ENCODE peak calls at places on chromosomes 7 and 10, in seven cellular contexts. Z is neural progenitor cell, L is ascending aorta, M is brain microvascular endothelial cell, P is Panc1, Q is sigmoid colon, E is nephron progenitor cell. T is an unnamed sample.

GRCh38 chr7:1065263-1066260 is 21.2 kb downstream of the GPR146 start:
- DNase-seq in Z (peak), L (peak), M (peak), P (no peak), Q (peak), E (peak), T (peak)

GRCh38 chr7:141558544-141559183 is 7.5 kb downstream of the AGK start:
- DNase-seq in Z (no peak), L (no peak), M (peak), P (no peak), Q (no peak), E (no peak), T (peak)

GRCh38 chr7:19442016-19442785 is 266.6 kb downstream of the POLR1F start:
- DNase-seq in Z (peak), L (no peak), M (peak), P (peak), Q (no peak), E (peak), T (peak)

GRCh38 chr7:90210925-90211324 is 615 bp upstream of the STEAP2 start:
- DNase-seq in Z (no peak), L (no peak), M (no peak), P (no peak), Q (no peak), E (peak), T (no peak)

GRCh38 chr10:28778524-28778923 is 101.2 kb downstream of the BAMBI start:
- DNase-seq in Z (no peak), L (no peak), M (peak), P (no peak), Q (no peak), E (no peak), T (no peak)

GRCh38 chr10:125160856-125161569 is 650 bp upstream of the CTBP2 start:
- DNase-seq in Z (peak), L (peak), M (peak), P (no peak), Q (peak), E (peak), T (peak)

GRCh38 chr7:132117181-132117580 is 459.1 kb downstream of the PLXNA4 start:
- DNase-seq in Z (no peak), L (no peak), M (peak), P (no peak), Q (no peak), E (no peak), T (peak)

GRCh38 chr10:70328987-70329386 is 45.2 kb upstream of the NPFFR1 start:
- DNase-seq in Z (no peak), L (no peak), M (no peak), P (no peak), Q (no peak), E (no peak), T (no peak)

GRCh38 chr7:103048833-103049232 is 25.8 kb downstream of the FBXL13 start:
- DNase-seq in Z (peak), L (no peak), M (no peak), P (no peak), Q (no peak), E (no peak), T (no peak)

GRCh38 chr7:130877236-130877635 is 143.2 kb upstream of the KLF14 start:
- DNase-seq in Z (no peak), L (no peak), M (no peak), P (no peak), Q (no peak), E (no peak), T (no peak)

GRCh38 chr7:112982441-112983063 is 104.1 kb downstream of the GPR85 start:
- DNase-seq in Z (no peak), L (no peak), M (no peak), P (no peak), Q (no peak), E (no peak), T (no peak)

GRCh38 chr7:52831321-52831720 is 204.1 kb upstream of the POM121L12 start:
- DNase-seq in Z (no peak), L (no peak), M (no peak), P (no peak), Q (no peak), E (no peak), T (no peak)

GRCh38 chr10:106515206-106515790 is 649.2 kb downstream of the SORCS1 start:
- DNase-seq in Z (peak), L (no peak), M (no peak), P (no peak), Q (no peak), E (no peak), T (no peak)

GRCh38 chr10:110774069-110775021 is 97.4 kb upstream of the PDCD4 start:
- DNase-seq in Z (no peak), L (no peak), M (peak), P (peak), Q (no peak), E (no peak), T (peak)

GRCh38 chr7:22230238-22230637 is 126.7 kb downstream of the RAPGEF5 start:
- DNase-seq in Z (no peak), L (no peak), M (no peak), P (no peak), Q (no peak), E (no peak), T (no peak)

GRCh38 chr10:10209152-10209551 is 808.5 kb upstream of the CELF2 start:
- DNase-seq in Z (no peak), L (no peak), M (peak), P (no peak), Q (peak), E (no peak), T (no peak)

GRCh38 chr7:159004411-159004810 is 140.3 kb downstream of the VIPR2 start:
- DNase-seq in Z (no peak), L (no peak), M (no peak), P (no peak), Q (no peak), E (no peak), T (no peak)

DNA sequence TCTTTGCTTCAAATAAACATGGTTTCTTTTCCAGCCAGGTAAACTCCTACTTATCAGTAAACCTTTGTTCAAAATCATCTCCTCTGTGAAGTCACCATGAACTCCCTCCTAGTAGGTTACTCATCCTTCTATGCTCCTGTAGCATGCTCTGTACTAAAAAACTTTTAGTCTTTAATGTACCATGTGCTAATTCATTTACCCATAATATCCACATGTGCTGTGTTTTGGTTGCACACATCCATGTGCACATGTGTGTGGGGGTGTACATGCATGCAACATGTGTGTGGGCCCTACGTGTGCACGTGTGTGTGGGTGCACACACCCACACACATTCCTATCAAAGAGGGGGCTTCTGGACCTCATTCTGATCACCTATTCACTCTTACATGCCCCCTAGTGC is 259.9 kb upstream of the SP4 start:
- DNase-seq in Z (no peak), L (no peak), M (no peak), P (no peak), Q (no peak), E (no peak), T (no peak)
- TF ChIP-seq CTCF in Z (no peak), L (no peak), M (no peak), P (no peak), Q (no peak), E (no peak), T (no peak)

GRCh38 chr7:37642028-37642540 is 41.5 kb upstream of the GPR141 start:
- DNase-seq in Z (peak), L (no peak), M (no peak), P (no peak), Q (no peak), E (peak), T (no peak)

GRCh38 chr7:37645276-37646040 is 38.1 kb upstream of the GPR141 start:
- DNase-seq in Z (no peak), L (no peak), M (no peak), P (no peak), Q (no peak), E (no peak), T (no peak)

GRCh38 chr7:37643876-37644275 is 39.7 kb upstream of the GPR141 start:
- DNase-seq in Z (peak), L (no peak), M (no peak), P (no peak), Q (no peak), E (peak), T (no peak)
- TF ChIP-seq CTCF in Z (peak), L (no peak), M (no peak), P (no peak), Q (no peak), E (no peak), T (no peak)

DNA sequence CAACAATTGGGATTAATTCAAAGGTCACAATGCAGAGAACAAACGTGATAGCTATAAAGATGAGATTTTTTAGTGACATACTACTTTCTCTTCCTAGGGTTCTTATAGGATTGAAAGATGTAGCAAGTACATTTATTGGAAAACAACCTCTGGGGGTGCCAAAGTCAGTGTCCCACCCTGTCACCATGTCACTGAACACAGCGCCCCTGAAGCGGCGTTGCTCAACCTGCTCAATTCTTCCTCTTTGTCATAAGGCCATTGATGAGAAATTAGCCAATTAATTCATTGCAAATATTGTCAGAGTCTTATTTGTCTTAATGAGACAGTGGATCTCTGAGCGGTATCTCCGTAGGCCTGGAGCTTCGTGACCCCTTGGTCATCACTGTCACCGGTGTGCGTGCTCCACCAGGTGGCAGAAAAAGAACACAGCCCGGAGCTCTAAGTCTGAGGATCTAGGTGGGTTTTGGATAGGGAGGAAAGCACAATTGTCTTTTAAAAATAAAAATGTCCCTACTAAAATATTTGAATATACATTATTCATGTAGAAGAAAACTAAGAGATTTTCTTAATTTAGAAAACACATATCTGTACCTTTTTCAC is 362.6 kb downstream of the PAXIP1 start:
- DNase-seq in Z (peak), L (no peak), M (no peak), P (no peak), Q (no peak), E (peak), T (no peak)
- TF ChIP-seq CTCF in Z (peak), L (no peak), M (no peak), P (peak), Q (no peak), E (peak), T (no peak)

DNA sequence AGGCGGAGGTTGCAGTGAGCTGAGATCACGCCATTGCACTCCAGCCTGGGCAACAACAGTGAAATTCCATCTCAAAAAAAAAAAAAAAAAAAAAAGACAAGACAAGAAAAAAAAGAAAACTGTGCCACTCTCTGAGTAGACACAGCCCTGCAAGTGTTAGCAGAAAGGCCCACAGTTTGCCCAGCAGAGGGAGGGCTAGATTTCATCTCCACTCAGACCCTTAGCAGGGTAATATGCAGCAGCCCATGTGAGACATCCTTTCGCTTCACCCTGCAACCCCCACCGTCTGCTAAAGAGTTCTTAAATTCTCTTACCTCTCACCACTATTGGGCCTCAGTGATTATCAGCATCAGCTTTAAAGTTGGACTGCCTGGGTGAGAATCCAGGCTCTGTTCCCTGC is 38.2 kb downstream of the CTNNA3 start:
- DNase-seq in Z (peak), L (no peak), M (no peak), P (no peak), Q (no peak), E (no peak), T (no peak)
- TF ChIP-seq CTCF in Z (peak), L (no peak), M (no peak), P (no peak), Q (no peak), E (no peak), T (no peak)

DNA sequence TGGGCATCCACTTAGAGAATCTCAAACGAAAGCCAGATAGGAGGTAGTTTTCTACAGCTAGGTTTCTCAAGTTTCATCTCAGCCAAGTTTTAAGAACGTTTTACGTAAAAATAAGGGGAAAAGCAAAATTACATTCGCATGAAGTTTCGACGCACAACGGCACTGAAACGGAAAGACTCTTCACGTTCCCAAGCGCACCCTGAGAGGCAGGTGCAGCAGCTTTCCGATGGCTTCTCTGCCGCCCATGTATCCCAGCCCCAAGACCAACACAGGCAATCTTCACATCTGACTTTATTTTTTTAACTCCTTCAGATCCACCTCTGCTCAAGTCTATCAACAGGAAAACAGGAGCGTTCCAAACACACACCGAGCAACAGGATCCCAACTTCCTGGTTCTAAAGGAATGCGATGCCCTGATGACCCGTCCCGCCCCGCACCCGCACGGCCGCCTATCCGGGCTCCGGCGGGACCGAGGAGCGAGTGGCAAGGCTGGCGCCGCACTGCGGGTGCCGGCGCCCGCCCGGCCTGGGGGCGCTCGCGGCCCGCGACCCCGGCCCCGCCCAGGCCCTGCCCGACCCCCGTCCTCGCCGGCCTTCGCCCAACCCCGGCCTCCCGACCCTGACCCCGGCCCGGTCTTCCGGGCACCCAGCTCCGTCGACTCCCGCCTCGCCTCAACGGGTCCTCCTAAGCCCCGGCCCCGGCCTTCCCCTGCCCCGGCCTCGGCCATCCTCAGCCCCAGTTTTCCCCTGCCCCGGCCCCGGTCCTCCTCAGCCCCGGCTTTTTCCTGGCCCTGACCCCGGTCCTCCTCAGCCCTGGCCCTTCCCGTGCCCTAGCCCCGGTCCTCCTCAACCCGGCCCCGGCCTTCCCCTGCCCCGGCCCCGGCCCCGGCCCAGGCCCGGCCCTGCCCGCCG is 835 bp downstream of the LARP4B start:
- DNase-seq in Z (peak), L (no peak), M (no peak), P (no peak), Q (peak), E (peak), T (peak)
- TF ChIP-seq CTCF in Z (no peak), L (no peak), M (no peak), P (no peak), Q (no peak), E (no peak), T (no peak)

GRCh38 chr10:98307916-98308315 is 39.9 kb upstream of the LOXL4 start:
- DNase-seq in Z (no peak), L (no peak), M (no peak), P (no peak), Q (no peak), E (no peak), T (no peak)

GRCh38 chr10:98308602-98309365 is 40.8 kb upstream of the LOXL4 start:
- DNase-seq in Z (peak), L (no peak), M (no peak), P (no peak), Q (no peak), E (peak), T (no peak)

GRCh38 chr10:98310721-98311120 is 42.7 kb upstream of the LOXL4 start:
- DNase-seq in Z (no peak), L (no peak), M (no peak), P (no peak), Q (no peak), E (no peak), T (no peak)

GRCh38 chr10:98312349-98312748 is 44.4 kb upstream of the LOXL4 start:
- DNase-seq in Z (no peak), L (no peak), M (no peak), P (no peak), Q (no peak), E (no peak), T (peak)

GRCh38 chr10:98309366-98310355 is 41.7 kb upstream of the LOXL4 start:
- DNase-seq in Z (peak), L (no peak), M (peak), P (no peak), Q (peak), E (peak), T (peak)
- TF ChIP-seq CTCF in Z (peak), L (peak), M (peak), P (peak), Q (peak), E (peak), T (peak)

GRCh38 chr10:116809528-116810500 is 39.5 kb upstream of the ENO4 start:
- DNase-seq in Z (peak), L (no peak), M (no peak), P (no peak), Q (peak), E (peak), T (peak)
- TF ChIP-seq CTCF in Z (peak), L (no peak), M (peak), P (peak), Q (no peak), E (peak), T (peak)

DNA sequence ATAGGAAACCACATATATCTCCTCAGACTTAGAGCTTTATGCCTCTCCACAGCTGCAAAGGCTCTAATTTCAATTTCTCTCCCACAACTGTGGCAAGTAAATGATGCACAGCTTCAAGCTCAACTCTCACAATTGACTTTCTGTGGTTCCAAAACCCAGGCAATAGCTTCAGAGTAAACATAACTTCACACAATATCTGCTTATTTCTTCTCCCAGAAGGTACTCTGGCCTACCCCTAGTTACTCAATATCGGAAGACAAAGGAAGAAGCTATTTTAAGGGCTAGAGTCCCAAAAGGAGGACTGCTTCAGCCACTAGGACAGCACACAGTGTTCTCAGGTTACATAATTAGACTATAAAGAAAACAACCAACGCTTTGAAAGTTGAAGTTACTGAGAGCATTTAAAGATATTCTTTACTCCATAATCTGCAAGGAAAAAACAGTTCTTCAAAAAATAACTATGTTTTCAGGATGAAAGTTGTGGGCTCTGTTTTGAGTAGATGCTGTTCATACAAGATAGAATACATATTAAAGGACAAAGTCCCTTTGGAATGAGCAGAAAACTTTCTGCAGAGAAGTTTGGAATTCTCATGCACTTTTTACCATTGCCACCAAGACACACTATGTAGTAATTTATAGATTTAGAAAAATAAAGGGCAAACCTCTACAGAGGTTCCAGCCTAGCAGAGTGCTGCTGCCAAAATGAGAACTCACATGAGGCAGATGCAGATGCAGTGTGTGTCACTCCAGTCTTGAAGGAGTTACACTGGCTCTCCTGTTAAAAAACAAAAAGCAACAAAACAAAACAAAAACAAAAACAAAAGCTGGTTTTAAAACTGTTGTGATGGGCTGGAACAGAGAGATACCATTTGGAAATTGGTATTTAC is 81.8 kb downstream of the NT5C2 start:
- DNase-seq in Z (peak), L (no peak), M (no peak), P (no peak), Q (no peak), E (no peak), T (peak)
- TF ChIP-seq CTCF in Z (no peak), L (no peak), M (peak), P (no peak), Q (no peak), E (no peak), T (no peak)

DNA sequence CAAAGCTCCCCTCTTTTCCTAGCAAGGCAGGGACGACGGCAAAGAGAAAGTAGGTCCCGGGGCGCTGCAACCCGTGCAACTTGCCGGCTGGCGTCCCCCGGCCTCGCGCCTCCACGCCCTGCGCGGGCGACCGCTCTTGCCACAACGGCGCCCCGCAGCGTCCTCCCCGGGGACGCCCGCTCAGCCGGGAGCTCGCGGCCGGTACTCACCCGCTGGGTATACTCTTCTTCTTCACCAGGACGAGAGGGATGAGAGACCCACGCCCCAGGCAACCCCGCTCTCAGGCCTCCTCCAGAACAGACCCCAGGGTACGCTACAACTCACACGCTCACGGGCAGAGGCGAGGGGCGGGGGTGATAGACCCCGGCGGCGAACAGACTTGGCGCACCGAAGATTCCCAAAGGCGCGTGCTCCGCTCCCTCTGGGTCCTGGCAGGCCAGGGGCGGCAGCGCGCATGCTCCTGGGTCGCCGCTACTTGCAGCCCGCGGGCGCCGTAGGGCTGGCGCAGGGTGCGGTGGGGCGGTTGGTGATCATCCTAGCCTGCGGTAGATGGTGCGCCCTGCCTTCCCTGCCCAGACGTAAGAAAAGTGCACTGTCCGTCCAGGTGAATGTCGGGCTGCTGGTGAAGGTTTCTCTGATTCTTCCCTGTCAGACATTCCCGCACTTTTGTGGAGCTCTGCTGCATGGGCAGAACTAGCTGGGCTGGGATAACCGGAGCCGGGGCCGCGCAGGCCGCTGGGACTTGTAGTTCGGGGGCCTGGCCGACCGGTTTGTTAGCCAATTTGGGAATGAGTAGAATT is at the start of gene CC2D2B:
- DNase-seq in Z (peak), L (peak), M (peak), P (peak), Q (peak), E (peak), T (peak)
- TF ChIP-seq CTCF in Z (no peak), L (no peak), M (peak), P (peak), Q (no peak), E (no peak), T (peak)